ENCODE peak calls at places on chromosomes 1 and 21, in six cellular contexts. F is stimulated activated CD8-positive, alpha-beta memory T cell treated with anti-CD3 and anti-CD28 coated beads, Interleukin-4, amount 100 ng/mL, for 1 hour; Z is NCI-H1930; N is naive thymus-derived CD8-positive, alpha-beta T cell; M is ureter; G is H7. A is an unnamed sample.

GRCh38 chr1:111420377-111420776 is 7.2 kb downstream of the OVGP1 start:
- DNase-seq in F (no peak), Z (no peak), N (no peak), M (no peak), G (no peak), A (no peak)

GRCh38 chr1:67969446-67969845 is 81.0 kb downstream of the DIRAS3 start:
- DNase-seq in F (no peak), Z (no peak), N (no peak), M (no peak), G (no peak), A (no peak)

GRCh38 chr1:162166934-162167615 is 97.6 kb downstream of the NOS1AP start:
- DNase-seq in F (no peak), Z (no peak), N (no peak), M (no peak), G (no peak), A (no peak)

GRCh38 chr1:63621075-63621474 is 27.9 kb downstream of the PGM1 start:
- DNase-seq in F (no peak), Z (no peak), N (no peak), M (no peak), G (no peak), A (no peak)

GRCh38 chr21:44966135-44967081 is 26.6 kb downstream of the SLX9 start:
- DNase-seq in F (no peak), Z (no peak), N (no peak), M (peak; percentile 71), G (no peak), A (no peak)

GRCh38 chr1:172929006-172929405 is 121.7 kb downstream of the TNFSF18 start:
- DNase-seq in F (no peak), Z (no peak), N (no peak), M (no peak), G (no peak), A (no peak)

GRCh38 chr1:197342044-197342565 is 74.1 kb downstream of the CRB1 start:
- DNase-seq in F (no peak), Z (no peak), N (no peak), M (no peak), G (no peak), A (no peak)

GRCh38 chr1:29475256-29475800 is 239.0 kb downstream of the PTPRU start:
- DNase-seq in F (no peak), Z (no peak), N (no peak), M (peak; percentile 40), G (peak; percentile 14), A (no peak)

GRCh38 chr1:175572932-175573871 is 170.2 kb downstream of the TNR start:
- DNase-seq in F (no peak), Z (no peak), N (no peak), M (no peak), G (no peak), A (no peak)

GRCh38 chr21:37071561-37072238 is 1.2 kb downstream of the PIGP start:
- DNase-seq in F (no peak), Z (no peak), N (peak; percentile 7), M (peak; percentile 77), G (peak; percentile 16), A (no peak)

A was measured in stimulated activated naive CD4-positive, alpha-beta T cell.